ENCODE peak calls at places on chromosomes 16 and 17, in nine cellular contexts. Y is M059J; H is T follicular helper cell; I is fibroblast of lung; G is activated T-cell treated with anti-CD3 and anti-CD28 coated beads for 1 hour; M is activated gamma-delta T cell treated with anti-CD3 and anti-CD28 coated beads, Interleukin-2, amount 50 U/mL, for 16 hours; C is hepatic stellate cell; N is NCI-H345; Q is stimulated activated CD8-positive, alpha-beta memory T cell treated with anti-CD3 and anti-CD28 coated beads, Interleukin-7, amount 100 ng/mL, for 1 hour. V is an unnamed sample.

GRCh38 chr17:46942441-46943217 is 19.7 kb downstream of the GOSR2 start:
- DNase-seq in N (peak), C (peak), Y (peak), M (peak), Q (no peak), I (peak), G (peak), H (peak), V (peak)

GRCh38 chr16:23821467-23821866 is 14.3 kb upstream of the PRKCB start:
- DNase-seq in M (no peak), N (no peak), H (no peak), Y (no peak), C (no peak), I (no peak), G (no peak), Q (no peak), V (no peak)

GRCh38 chr16:27406729-27407128 is 4.8 kb downstream of the IL21R start:
- DNase-seq in G (no peak), H (no peak), C (no peak), Y (no peak), M (no peak), I (no peak), N (no peak), Q (no peak), V (no peak)

GRCh38 chr16:8735574-8735973 is 61.2 kb downstream of the ABAT start:
- DNase-seq in Q (no peak), N (no peak), H (no peak), Y (no peak), G (no peak), M (no peak), I (no peak), C (no peak), V (no peak)

GRCh38 chr17:78013683-78014467 is 55.4 kb downstream of the TNRC6C start:
- DNase-seq in H (peak), C (no peak), N (peak), I (peak), M (peak), G (peak), Q (peak), Y (peak), V (peak)

GRCh38 chr16:87384162-87384999 is 805 bp upstream of the FBXO31 start:
- DNase-seq in C (peak), I (no peak), M (no peak), G (no peak), Y (no peak), Q (no peak), N (peak), H (no peak), V (no peak)

GRCh38 chr16:31099860-31100638 is 5.5 kb upstream of the VKORC1 start:
- DNase-seq in M (no peak), C (no peak), Y (peak), Q (no peak), N (peak), H (no peak), G (no peak), I (peak), V (no peak)

GRCh38 chr17:19900809-19901208 is 33.1 kb upstream of the ULK2 start:
- DNase-seq in H (no peak), N (no peak), C (no peak), Q (no peak), G (no peak), Y (peak), I (no peak), M (no peak), V (no peak)

GRCh38 chr17:44922136-44922535 is 6.8 kb upstream of the GFAP start:
- DNase-seq in G (no peak), Y (no peak), M (no peak), Q (no peak), N (no peak), I (no peak), H (no peak), C (no peak), V (no peak)

GRCh38 chr16:80946481-80946880 is 60.2 kb downstream of the CMC2 start:
- DNase-seq in H (no peak), C (no peak), Y (no peak), G (no peak), M (no peak), Q (no peak), N (no peak), I (no peak), V (no peak)

GRCh38 chr16:12587170-12587569 is 216.5 kb downstream of the CPPED1 start:
- DNase-seq in I (no peak), N (no peak), C (no peak), H (no peak), Q (no peak), G (no peak), Y (no peak), M (no peak), V (no peak)

GRCh38 chr16:81531415-81531814 is 86.8 kb downstream of the CMIP start:
- DNase-seq in G (no peak), H (no peak), C (no peak), N (no peak), Q (no peak), Y (no peak), I (no peak), M (no peak), V (no peak)

GRCh38 chr16:2834968-2835367 is 4.9 kb downstream of the ZG16B start:
- DNase-seq in H (no peak), G (no peak), I (no peak), C (no peak), N (no peak), Y (no peak), M (no peak), Q (no peak), V (no peak)

GRCh38 chr16:71569621-71570020 is 7.3 kb downstream of the TAT start:
- DNase-seq in I (no peak), C (no peak), N (no peak), H (no peak), Q (no peak), G (no peak), Y (no peak), M (no peak), V (no peak)

V was measured in germinal center.